ENCODE peak calls at places on chromosomes 5 and 9, in five cellular contexts. M is heart right ventricle; W is effector memory CD4-positive, alpha-beta T cell; S is pancreas; O is lower lobe of right lung. G is an unnamed sample. For H3K4me1, the result is how much of the 10 kb centered on the place peaks cover.

GRCh38 chr9:118992813-118993747 is 376.2 kb downstream of the BRINP1 start:
- DNase-seq in O (no peak), W (no peak), S (no peak), M (no peak), G (no peak)

GRCh38 chr5:50786073-50786472 is 119.6 kb downstream of the PARP8 start:
- DNase-seq in M (no peak), W (no peak), O (no peak), S (no peak), G (no peak)

GRCh38 chr5:175895701-175896102 is 24.3 kb downstream of the CPLX2 start:
- DNase-seq in W (peak), S (no peak), O (no peak), M (peak), G (no peak)

GRCh38 chr9:129262261-129262660 is 84.2 kb upstream of the IER5L start:
- DNase-seq in S (no peak), O (peak), W (no peak), M (no peak), G (peak)

GRCh38 chr9:94870793-94871558 is 144.5 kb downstream of the AOPEP start:
- DNase-seq in W (peak), O (no peak), S (no peak), M (peak), G (no peak)

GRCh38 chr5:163104496-163104895 is 332.9 kb upstream of the CCNG1 start:
- DNase-seq in S (no peak), M (no peak), W (no peak), O (no peak), G (no peak)

GRCh38 chr5:39648539-39649200 is 223.9 kb upstream of the DAB2 start:
- DNase-seq in M (no peak), W (no peak), O (no peak), S (peak), G (no peak)

GRCh38 chr5:126446498-126447224 is 23.5 kb downstream of the GRAMD2B start:
- DNase-seq in M (no peak), W (no peak), O (no peak), S (no peak), G (no peak)

GRCh38 chr5:35773936-35774335 is 82.8 kb upstream of the IL7R start:
- DNase-seq in W (no peak), S (no peak), O (no peak), M (no peak), G (no peak)

GRCh38 chr5:159419567-159419966 is 89.3 kb upstream of the IL12B start:
- DNase-seq in O (no peak), M (no peak), W (no peak), S (no peak), G (no peak)

GRCh38 chr5:136084698-136085097 is 47.9 kb upstream of the SMAD5 start:
- DNase-seq in O (no peak), W (no peak), M (peak), S (peak), G (peak)

GRCh38 chr5:8005416-8005815 is 136.5 kb downstream of the MTRR start:
- DNase-seq in W (no peak), O (no peak), S (no peak), M (no peak), G (no peak)

GRCh38 chr9:112852741-112853505 is 37.8 kb downstream of the SLC46A2 start:
- DNase-seq in S (no peak), O (no peak), W (no peak), M (no peak), G (no peak)

GRCh38 chr9:121745396-121745695 is 93.9 kb downstream of the DAB2IP start:
- DNase-seq in M (no peak), W (no peak), O (no peak), S (no peak), G (no peak)
- H3K4me1 ChIP-seq in M (half or more), W (under half), O (half or more), S (under half), G (under half)

GRCh38 chr5:43389679-43390329 is 22.4 kb downstream of the CCL28 start:
- DNase-seq in S (peak), W (peak), M (peak), O (no peak), G (no peak)

DNA sequence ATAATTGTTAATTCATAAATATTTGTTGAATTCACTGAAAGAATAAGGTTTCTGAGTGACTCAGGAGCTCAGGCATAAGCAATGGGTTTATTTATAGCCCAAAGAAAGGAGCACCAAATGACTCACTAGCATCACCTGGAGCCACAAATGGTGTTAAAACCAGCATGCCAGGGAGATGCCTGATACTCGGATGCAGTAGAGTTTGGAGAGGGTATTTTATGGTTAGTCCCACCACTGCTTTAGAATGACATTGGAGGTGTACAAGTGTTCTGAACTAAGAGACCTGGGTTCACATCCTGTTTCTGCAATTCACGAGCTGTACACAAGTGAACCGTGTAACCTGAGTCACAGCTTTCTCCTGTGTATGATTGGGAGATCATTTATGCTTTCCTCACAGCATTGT is 25.2 kb downstream of the CCL28 start:
- DNase-seq in O (no peak), W (no peak), S (no peak), M (no peak), G (no peak)
- H3K27ac ChIP-seq in O (no peak), W (no peak), S (no peak), M (no peak), G (no peak)

DNA sequence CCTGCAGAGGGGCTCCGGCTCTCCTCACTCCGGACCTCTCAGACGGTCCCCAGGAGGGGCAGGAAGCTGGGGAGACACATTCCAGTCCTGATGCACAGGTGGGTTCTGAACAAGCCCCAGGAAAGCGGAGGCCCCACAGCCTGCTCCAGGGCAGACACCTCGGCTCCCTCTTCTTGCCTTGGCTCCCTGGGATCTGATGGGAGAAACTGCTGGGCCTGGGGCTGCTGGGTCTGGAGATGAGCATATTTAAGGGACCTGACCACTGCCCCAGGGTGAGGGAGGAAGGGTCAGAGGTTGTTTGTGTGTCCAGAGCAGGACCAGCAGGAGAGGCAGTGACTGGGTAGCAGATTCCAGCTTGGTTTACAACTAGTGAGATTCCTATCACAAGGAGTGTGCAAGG is 1.2 kb downstream of the CORO2A start:
- DNase-seq in S (no peak), W (no peak), O (no peak), M (no peak), G (no peak)
- H3K4me3 ChIP-seq in S (no peak), W (peak), O (peak), M (no peak), G (no peak)

DNA sequence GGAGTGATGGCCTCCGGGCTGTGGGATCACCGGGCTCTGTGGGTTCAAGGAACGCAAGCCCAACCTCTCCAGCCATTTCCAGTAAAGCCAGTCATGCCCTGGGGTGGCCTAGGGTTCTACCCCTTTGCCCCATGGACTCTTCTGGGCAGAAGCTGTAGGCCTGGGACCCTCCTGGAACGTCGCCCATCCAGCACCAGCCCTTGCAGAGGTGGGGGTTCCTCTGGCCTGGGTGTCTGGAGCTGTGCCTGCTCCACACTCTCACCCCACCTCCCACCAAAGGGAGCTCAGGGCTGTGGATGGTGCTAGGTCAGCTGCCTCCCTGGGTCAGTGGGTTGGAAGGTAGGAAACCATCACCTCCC is 1.4 kb upstream of the SLC12A7 start:
- DNase-seq in O (no peak), W (no peak), S (no peak), M (no peak), G (no peak)
- H3K4me1 ChIP-seq in O (under half), W (under half), S (under half), M (under half), G (under half)

GRCh38 chr5:140253985-140254384 is 48.9 kb downstream of the PFDN1 start:
- DNase-seq in S (no peak), M (no peak), O (peak), W (no peak), G (peak)
- H3K27ac ChIP-seq in S (no peak), M (no peak), O (no peak), W (no peak), G (no peak)

GRCh38 chr5:74543162-74543995 is 97.1 kb downstream of the ENC1 start:
- DNase-seq in S (peak), W (no peak), M (no peak), O (no peak), G (peak)
- H3K4me3 ChIP-seq in S (no peak), W (no peak), M (no peak), O (no peak), G (no peak)

GRCh38 chr9:127968717-127969383 is 11.9 kb downstream of the EEIG1 start:
- DNase-seq in W (no peak), M (peak), S (no peak), O (no peak), G (peak)

GRCh38 chr9:127968046-127968445 is 12.7 kb downstream of the EEIG1 start:
- DNase-seq in M (no peak), W (no peak), S (peak), O (no peak), G (no peak)

GRCh38 chr9:127972316-127972871 is 8.4 kb downstream of the EEIG1 start:
- DNase-seq in O (no peak), M (peak), S (peak), W (no peak), G (no peak)

GRCh38 chr9:127971357-127972315 is 9.2 kb downstream of the EEIG1 start:
- DNase-seq in M (peak), O (peak), S (peak), W (no peak), G (peak)

GRCh38 chr9:127970401-127971313 is 10.1 kb downstream of the EEIG1 start:
- DNase-seq in O (no peak), W (peak), M (no peak), S (no peak), G (no peak)
- H3K4me1 ChIP-seq in O (half or more), W (half or more), M (half or more), S (half or more), G (under half)

G was measured in aorta.